ENCODE peak calls at places on chromosomes 16 and 17, in seven cellular contexts. X is lower lobe of right lung, K is mesothelial cell of epicardium, J is ascending aorta, H is fibroblast of lung, I is ovary, W is GM10248. S is an unnamed sample.

GRCh38 chr17:2009737-2010136 is 15.4 kb downstream of the RTN4RL1 start:
- DNase-seq in X (no peak), K (no peak), J (no peak), H (no peak), I (no peak), W (no peak), S (no peak)

GRCh38 chr16:86391987-86392386 is 118.3 kb upstream of the FOXF1 start:
- DNase-seq in X (no peak), K (no peak), J (no peak), H (peak), I (no peak), W (no peak), S (no peak)

GRCh38 chr17:69060835-69061234 is at the start of gene ABCA9:
- DNase-seq in X (no peak), K (no peak), J (no peak), H (peak), I (no peak), W (no peak), S (no peak)

GRCh38 chr17:75679706-75680201 is 12.6 kb downstream of the SAP30BP start:
- DNase-seq in X (peak), K (no peak), J (no peak), H (peak), I (no peak), W (no peak), S (peak)

GRCh38 chr17:76365256-76365903 is 11.7 kb upstream of the PRPSAP1 start:
- DNase-seq in X (no peak), K (no peak), J (no peak), H (no peak), I (no peak), W (no peak), S (peak)

GRCh38 chr17:80263253-80264047 is 2.8 kb downstream of the RNF213 start:
- DNase-seq in X (peak), K (no peak), J (peak), H (no peak), I (peak), W (peak), S (peak)

GRCh38 chr17:31524926-31525800 is 133.7 kb downstream of the RAB11FIP4 start:
- DNase-seq in X (peak), K (peak), J (peak), H (peak), I (peak), W (peak), S (peak)

GRCh38 chr17:40345161-40346034 is 19.1 kb downstream of the GJD3 start:
- DNase-seq in X (peak), K (peak), J (peak), H (peak), I (peak), W (no peak), S (peak)

GRCh38 chr17:4189280-4189679 is 46.3 kb downstream of the CYB5D2 start:
- DNase-seq in X (no peak), K (no peak), J (no peak), H (no peak), I (no peak), W (no peak), S (no peak)

GRCh38 chr17:78759203-78759968 is 22.7 kb downstream of the CYTH1 start:
- DNase-seq in X (peak), K (peak), J (no peak), H (peak), I (peak), W (no peak), S (peak)

GRCh38 chr17:40191237-40192208 is 14.3 kb downstream of the RAPGEFL1 start:
- DNase-seq in X (peak), K (peak), J (peak), H (peak), I (peak), W (peak), S (peak)

GRCh38 chr17:80858301-80859003 is 133.2 kb upstream of the CHMP6 start:
- DNase-seq in X (no peak), K (no peak), J (no peak), H (peak), I (no peak), W (no peak), S (peak)

GRCh38 chr17:68738044-68738443 is 136.9 kb upstream of the FAM20A start:
- DNase-seq in X (no peak), K (no peak), J (no peak), H (no peak), I (peak), W (no peak), S (no peak)

GRCh38 chr17:4899341-4900230 is at the start of gene C17orf107:
- DNase-seq in X (peak), K (peak), J (peak), H (peak), I (peak), W (peak), S (peak)

GRCh38 chr17:82876149-82876548 is 36.3 kb upstream of the ZNF750 start:
- DNase-seq in X (peak), K (no peak), J (no peak), H (peak), I (peak), W (no peak), S (no peak)

GRCh38 chr17:59415397-59415796 is 83.9 kb downstream of the YPEL2 start:
- DNase-seq in X (no peak), K (no peak), J (no peak), H (no peak), I (no peak), W (no peak), S (no peak)

GRCh38 chr16:20761175-20761574 is 2.6 kb upstream of the ACSM3 start:
- DNase-seq in X (no peak), K (no peak), J (no peak), H (no peak), I (no peak), W (no peak), S (no peak)

GRCh38 chr17:80025140-80025539 is 10.5 kb downstream of the TBC1D16 start:
- DNase-seq in X (no peak), K (no peak), J (no peak), H (no peak), I (no peak), W (no peak), S (no peak)

GRCh38 chr16:27267037-27267677 is 1.4 kb downstream of the NSMCE1 start:
- DNase-seq in X (no peak), K (no peak), J (no peak), H (no peak), I (no peak), W (no peak), S (no peak)

GRCh38 chr17:69245617-69246016 is 17.0 kb upstream of the ABCA10 start:
- DNase-seq in X (no peak), K (no peak), J (no peak), H (no peak), I (no peak), W (peak), S (no peak)

GRCh38 chr16:71895679-71896385 is 501 bp downstream of the IST1 start:
- DNase-seq in X (peak), K (no peak), J (no peak), H (peak), I (no peak), W (peak), S (peak)

DNA sequence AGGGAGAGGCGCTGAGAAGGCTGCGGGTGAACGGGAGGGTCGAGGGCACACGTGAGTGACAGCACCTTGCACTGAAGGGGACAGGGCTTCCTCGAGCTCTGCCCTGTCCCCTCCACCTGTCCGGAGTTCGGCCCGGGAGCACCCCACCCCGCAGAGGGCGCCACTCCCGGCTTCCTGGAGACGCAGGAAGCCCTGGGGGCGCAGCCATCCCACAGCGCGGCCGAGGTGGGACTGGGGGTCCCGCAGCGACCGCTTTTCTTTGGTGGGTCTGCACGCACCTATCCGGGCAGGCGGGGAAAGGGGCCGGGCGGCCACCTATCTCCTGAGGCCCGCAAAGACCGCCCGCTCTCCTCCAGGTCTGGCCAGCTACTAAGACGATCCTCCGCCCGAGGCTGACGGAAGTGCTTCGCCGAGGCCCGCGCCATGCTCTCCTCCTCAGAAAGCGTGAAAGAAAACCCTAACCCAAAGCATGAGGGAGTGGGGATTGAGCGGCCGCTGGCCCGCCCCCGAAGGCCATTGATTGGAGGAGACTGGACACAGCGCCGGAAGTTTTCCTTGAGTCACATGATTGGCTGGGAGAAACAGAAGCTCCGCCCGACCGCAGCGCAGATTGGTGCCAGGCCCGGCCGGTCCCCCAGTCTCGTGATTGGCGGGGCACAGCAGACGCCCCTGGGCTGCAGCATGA is 34.4 kb downstream of the DDX19A start:
- DNase-seq in X (peak), K (peak), J (peak), H (peak), I (peak), W (peak), S (peak)
- TF ChIP-seq CTCF in X (peak), K (no peak), J (no peak), H (peak), I (peak), W (peak), S (no peak)

GRCh38 chr17:30176845-30177244 is 58.7 kb downstream of the SLC6A4 start:
- DNase-seq in X (no peak), K (no peak), J (no peak), H (no peak), I (no peak), W (no peak), S (no peak)
- TF ChIP-seq CTCF in X (no peak), K (no peak), J (no peak), H (no peak), I (no peak), W (no peak), S (no peak)

GRCh38 chr17:64148699-64149098 is 18.8 kb upstream of the ERN1 start:
- DNase-seq in X (no peak), K (no peak), J (no peak), H (no peak), I (no peak), W (no peak), S (no peak)
- TF ChIP-seq CTCF in X (no peak), K (no peak), J (no peak), H (no peak), I (no peak), W (no peak), S (no peak)

DNA sequence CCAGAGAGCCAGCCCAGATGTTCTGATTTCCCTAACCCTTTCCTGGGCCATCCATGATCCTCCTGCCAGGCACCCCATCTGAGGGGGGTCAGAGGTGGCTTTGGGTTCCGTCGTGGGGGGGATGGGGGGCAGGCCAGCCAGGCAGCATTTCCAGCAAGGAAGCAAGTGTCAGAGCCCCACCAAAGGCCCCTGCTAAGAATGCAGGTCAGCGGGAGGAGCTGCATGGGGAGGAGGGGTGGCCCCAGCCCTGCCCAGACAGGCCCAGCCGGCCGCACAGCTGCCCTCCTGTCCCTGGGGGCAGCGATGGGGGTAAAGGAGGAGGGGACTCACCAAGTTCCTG is 2.3 kb upstream of the SCRN2 start:
- DNase-seq in X (no peak), K (no peak), J (no peak), H (no peak), I (no peak), W (no peak), S (no peak)
- TF ChIP-seq CTCF in X (no peak), K (peak), J (no peak), H (no peak), I (no peak), W (no peak), S (no peak)

DNA sequence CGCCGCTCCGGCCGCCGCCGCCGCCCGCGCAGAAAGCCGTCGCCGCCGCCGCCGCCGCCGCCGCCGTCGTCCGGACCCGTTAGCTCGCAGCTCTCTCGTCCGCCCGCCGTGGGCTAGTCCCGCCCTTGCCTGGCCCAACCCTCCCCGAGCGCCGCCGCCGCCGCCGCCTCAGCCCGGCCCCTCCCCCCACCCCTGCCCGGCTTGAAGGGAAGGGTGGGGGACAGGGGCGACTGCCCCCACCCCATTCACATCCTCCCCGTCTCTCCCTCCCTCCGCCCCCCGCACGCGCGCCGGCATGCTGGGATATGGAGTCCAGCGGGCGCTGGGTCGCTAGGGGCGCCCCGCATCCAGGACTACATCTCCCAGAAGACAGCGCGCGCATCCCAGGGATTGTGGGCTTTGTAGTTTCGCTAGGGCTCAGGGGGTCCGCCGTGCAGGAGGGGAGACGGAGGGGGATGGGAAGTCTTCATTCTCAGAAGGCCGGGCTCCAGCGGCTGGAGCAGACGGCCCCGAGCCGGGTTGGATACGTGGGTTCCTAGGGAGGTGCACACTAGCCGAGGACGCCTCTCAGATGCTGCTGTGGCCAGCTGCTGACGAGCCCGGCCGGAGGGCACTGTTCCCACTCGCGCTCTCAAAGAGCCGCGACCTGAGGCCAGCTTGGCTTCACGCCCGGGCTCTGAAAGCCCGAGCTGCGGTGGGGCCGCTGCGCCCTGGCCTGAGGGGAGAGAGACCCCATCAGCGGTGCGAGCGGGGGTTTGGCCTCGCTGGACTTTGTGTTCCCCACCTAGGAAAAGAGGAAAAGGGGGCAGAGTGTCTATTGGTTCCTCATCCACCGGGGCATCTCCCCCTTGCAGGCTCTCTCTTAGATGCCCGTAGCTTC is at the start of gene ST3GAL2:
- DNase-seq in X (peak), K (peak), J (peak), H (peak), I (peak), W (peak), S (peak)
- TF ChIP-seq CTCF in X (no peak), K (no peak), J (no peak), H (no peak), I (peak), W (no peak), S (no peak)

GRCh38 chr16:638034-638543 is 2.0 kb upstream of the METTL26 start:
- DNase-seq in X (no peak), K (no peak), J (no peak), H (no peak), I (peak), W (no peak), S (no peak)

GRCh38 chr16:635573-636205 is 416 bp downstream of the METTL26 start:
- DNase-seq in X (no peak), K (no peak), J (no peak), H (no peak), I (peak), W (no peak), S (no peak)

GRCh38 chr16:634996-635395 is 1.1 kb downstream of the METTL26 start:
- DNase-seq in X (no peak), K (no peak), J (no peak), H (no peak), I (peak), W (no peak), S (no peak)

GRCh38 chr16:637081-638018 is 1.2 kb upstream of the METTL26 start:
- DNase-seq in X (peak), K (no peak), J (no peak), H (peak), I (peak), W (peak), S (peak)

GRCh38 chr16:636206-637080 is at the start of gene METTL26:
- DNase-seq in X (peak), K (peak), J (peak), H (peak), I (peak), W (peak), S (peak)
- TF ChIP-seq CTCF in X (peak), K (no peak), J (peak), H (no peak), I (peak), W (no peak), S (no peak)

GRCh38 chr17:37438141-37438540 is 31.5 kb downstream of the TADA2A start:
- DNase-seq in X (no peak), K (no peak), J (no peak), H (no peak), I (no peak), W (no peak), S (no peak)
- TF ChIP-seq CTCF in X (no peak), K (peak), J (no peak), H (no peak), I (no peak), W (no peak), S (no peak)

GRCh38 chr17:42618442-42619150 is 9.1 kb downstream of the TUBG1 start:
- DNase-seq in X (peak), K (no peak), J (no peak), H (peak), I (peak), W (peak), S (no peak)
- TF ChIP-seq CTCF in X (no peak), K (no peak), J (no peak), H (no peak), I (no peak), W (peak), S (no peak)

DNA sequence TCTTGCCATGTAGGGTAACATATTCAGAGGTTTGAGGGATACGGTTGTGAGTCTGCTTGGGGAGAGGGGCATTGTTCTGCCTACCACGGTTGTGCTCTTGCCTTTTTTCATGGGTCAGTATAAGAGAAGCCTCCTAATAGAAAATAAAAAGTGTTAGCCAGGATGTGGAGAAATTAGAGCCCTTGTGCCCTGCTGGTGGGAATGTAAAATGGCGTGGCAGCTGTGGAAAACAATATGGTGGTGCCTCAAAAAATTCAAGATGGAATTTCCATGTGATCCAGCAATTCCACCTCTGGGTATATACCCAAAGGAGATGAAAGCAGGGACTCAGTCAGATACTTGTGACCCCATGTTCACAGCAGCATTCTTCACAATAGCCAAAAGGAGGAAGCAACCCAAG is 14.2 kb upstream of the LRRC75A start:
- DNase-seq in X (no peak), K (no peak), J (no peak), H (no peak), I (no peak), W (no peak), S (no peak)
- TF ChIP-seq CTCF in X (no peak), K (peak), J (no peak), H (no peak), I (no peak), W (no peak), S (no peak)